ENCODE peak calls at places on chromosomes 5 and 9, in seven cellular contexts. H is NAMALWA, Q is NCI-H1105, R is heart right ventricle, L is left ventricle myocardium superior, U is midbrain, P is H54. E is an unnamed sample.

GRCh38 chr9:16625831-16626230 is 244.6 kb downstream of the BNC2 start:
- DNase-seq in H (no peak), R (no peak), L (no peak), Q (no peak), U (no peak), P (no peak), E (no peak)

GRCh38 chr9:113520109-113520642 is 56.6 kb downstream of the RGS3 start:
- DNase-seq in P (peak; percentile 50), U (no peak), R (no peak), L (peak; percentile 17), H (no peak), Q (no peak), E (no peak)

GRCh38 chr9:136497916-136498695 is 15.3 kb upstream of the SEC16A start:
- DNase-seq in Q (no peak), P (no peak), H (no peak), R (no peak), U (no peak), L (no peak), E (no peak)

GRCh38 chr5:146947181-146947941 is 68.8 kb upstream of the PPP2R2B start:
- DNase-seq in Q (no peak), U (no peak), L (no peak), R (no peak), H (peak; percentile 51), P (peak; percentile 5), E (no peak)

GRCh38 chr9:114276908-114277821 is 45.7 kb upstream of the ORM1 start:
- DNase-seq in P (peak; percentile 88), U (no peak), L (peak; percentile 8), H (no peak), Q (no peak), R (no peak), E (no peak)

GRCh38 chr9:119216891-119217290 is 152.3 kb downstream of the BRINP1 start:
- DNase-seq in U (peak; percentile 41), P (no peak), R (peak; percentile 30), H (no peak), L (peak; percentile 35), Q (peak; percentile 6), E (no peak)

GRCh38 chr5:78008356-78008967 is 232.3 kb upstream of the TBCA start:
- DNase-seq in Q (peak; percentile 23), U (peak; percentile 87), R (no peak), P (no peak), H (peak; percentile 71), L (no peak), E (peak; percentile 34)

GRCh38 chr5:56105511-56106372 is 111.0 kb upstream of the IL6ST start:
- DNase-seq in H (no peak), P (no peak), U (peak; percentile 15), R (no peak), Q (no peak), L (no peak), E (no peak)

GRCh38 chr5:39068099-39068498 is 6.1 kb downstream of the RICTOR start:
- DNase-seq in R (no peak), U (no peak), H (no peak), P (no peak), L (no peak), Q (no peak), E (no peak)

GRCh38 chr9:108186996-108187395 is 668.8 kb downstream of the ACTL7B start:
- DNase-seq in H (no peak), R (peak; percentile 55), U (peak; percentile 23), L (peak; percentile 79), Q (no peak), P (no peak), E (no peak)

GRCh38 chr5:88882321-88883038 is 504 bp downstream of the MEF2C start:
- DNase-seq in P (no peak), R (no peak), U (peak; percentile 35), L (no peak), Q (no peak), H (peak; percentile 67), E (no peak)

GRCh38 chr9:129175825-129176633 is 2.0 kb downstream of the IER5L start:
- DNase-seq in H (peak; percentile 89), R (peak; percentile 89), U (peak; percentile 62), Q (peak; percentile 56), P (peak; percentile 85), L (peak; percentile 85), E (no peak)

GRCh38 chr9:123893831-123894460 is 36.0 kb downstream of the DENND1A start:
- DNase-seq in L (no peak), H (no peak), P (no peak), U (no peak), Q (no peak), R (no peak), E (no peak)

GRCh38 chr5:119341452-119342349 is 14.1 kb upstream of the TNFAIP8 start:
- DNase-seq in H (peak; percentile 90), P (no peak), L (no peak), Q (no peak), U (no peak), R (no peak), E (no peak)

GRCh38 chr5:54460181-54460919 is 4.9 kb downstream of the HSPB3 start:
- DNase-seq in L (peak; percentile 37), H (no peak), R (peak; percentile 36), Q (no peak), P (no peak), U (no peak), E (no peak)

GRCh38 chr5:34913072-34913471 is 2.2 kb downstream of the RAD1 start:
- DNase-seq in L (no peak), Q (no peak), U (no peak), P (no peak), H (no peak), R (no peak), E (no peak)

GRCh38 chr9:93183663-93184438 is at the start of gene WNK2:
- DNase-seq in L (peak; percentile 74), Q (peak; percentile 41), U (peak; percentile 30), P (no peak), H (peak; percentile 67), R (no peak), E (peak; percentile 41)

GRCh38 chr9:14824481-14824880 is 85.7 kb downstream of the FREM1 start:
- DNase-seq in L (no peak), R (no peak), H (no peak), P (no peak), U (no peak), Q (no peak), E (no peak)

GRCh38 chr5:134398609-134399155 is 13.0 kb downstream of the CDKN2AIPNL start:
- DNase-seq in R (no peak), H (no peak), P (no peak), L (no peak), U (no peak), Q (no peak), E (no peak)

GRCh38 chr5:119347996-119348395 is 7.8 kb upstream of the TNFAIP8 start:
- DNase-seq in R (no peak), P (no peak), L (no peak), H (no peak), U (no peak), Q (no peak), E (no peak)

GRCh38 chr9:112050544-112051475 is 124.3 kb downstream of the SUSD1 start:
- DNase-seq in H (no peak), Q (no peak), U (no peak), L (no peak), P (no peak), R (peak; percentile 61), E (no peak)

GRCh38 chr9:81776390-81776789 is 87.0 kb upstream of the TLE1 start:
- DNase-seq in L (no peak), Q (no peak), P (no peak), R (no peak), U (no peak), H (no peak), E (peak; percentile 47)

GRCh38 chr9:137064027-137064879 is 6.1 kb downstream of the SAPCD2 start:
- DNase-seq in H (peak; percentile 56), P (peak; percentile 94), L (peak; percentile 88), Q (no peak), R (peak; percentile 61), U (peak; percentile 56), E (peak; percentile 10)

GRCh38 chr5:57504357-57504756 is 21.7 kb upstream of the ACTBL2 start:
- DNase-seq in Q (no peak), U (no peak), R (no peak), H (no peak), L (no peak), P (no peak), E (no peak)

GRCh38 chr9:115127191-115127817 is 9.3 kb upstream of the TNC start:
- DNase-seq in R (no peak), H (no peak), Q (no peak), U (no peak), P (no peak), L (no peak), E (no peak)

GRCh38 chr9:118094387-118094786 is 390.2 kb downstream of the TLR4 start:
- DNase-seq in R (no peak), Q (no peak), U (no peak), L (no peak), P (no peak), H (no peak), E (no peak)

GRCh38 chr5:124628721-124629596 is 117.5 kb downstream of the ZNF608 start:
- DNase-seq in L (peak; percentile 30), Q (no peak), R (no peak), P (peak; percentile 88), H (no peak), U (no peak), E (no peak)

GRCh38 chr5:95892784-95893354 is 68.8 kb downstream of the ELL2 start:
- DNase-seq in Q (no peak), P (no peak), R (no peak), H (peak; percentile 54), U (peak; percentile 15), L (no peak), E (no peak)

GRCh38 chr9:110871736-110872135 is 166.5 kb downstream of the LPAR1 start:
- DNase-seq in Q (no peak), U (no peak), H (no peak), R (no peak), L (no peak), P (no peak), E (no peak)

GRCh38 chr9:87206064-87206661 is 258.9 kb upstream of the GAS1 start:
- DNase-seq in R (no peak), P (no peak), U (no peak), L (no peak), H (no peak), Q (no peak), E (no peak)